ENCODE peak calls at places on chromosomes 1 and 21, in seven cellular contexts. One of them, this sample, is unnamed. For H3K4me1, the result is how much of the 10 kb centered on the place peaks cover.

GRCh38 chr1:226691257-226691656 is 47.8 kb downstream of the ITPKB start:
- DNase-seq in GM12878: no peak
- DNase-seq in Peyer's patch: no peak
- DNase-seq in cardiac muscle cell: no peak
- DNase-seq in breast epithelium: no peak
- DNase-seq in HCT116: no peak
- DNase-seq in left ventricle myocardium inferior: no peak
- DNase-seq in this sample: no peak

GRCh38 chr1:109930252-109930993 is 19.8 kb downstream of the CSF1 start:
- DNase-seq in GM12878: no peak
- DNase-seq in Peyer's patch: no peak
- DNase-seq in cardiac muscle cell: no peak
- DNase-seq in breast epithelium: no peak
- DNase-seq in HCT116: no peak
- DNase-seq in left ventricle myocardium inferior: no peak
- DNase-seq in this sample: no peak

GRCh38 chr1:8109226-8109625 is 83.1 kb upstream of the ERRFI1 start:
- DNase-seq in GM12878: no peak
- DNase-seq in Peyer's patch: no peak
- DNase-seq in cardiac muscle cell: no peak
- DNase-seq in breast epithelium: no peak
- DNase-seq in HCT116: no peak
- DNase-seq in left ventricle myocardium inferior: no peak
- DNase-seq in this sample: no peak

GRCh38 chr1:91884459-91885290 is 1.3 kb downstream of the TGFBR3 start:
- DNase-seq in GM12878: no peak
- DNase-seq in Peyer's patch: no peak
- DNase-seq in cardiac muscle cell: peak
- DNase-seq in breast epithelium: no peak
- DNase-seq in HCT116: no peak
- DNase-seq in left ventricle myocardium inferior: peak
- DNase-seq in this sample: peak

GRCh38 chr1:203278087-203278884 is 27.0 kb upstream of the BTG2 start:
- DNase-seq in GM12878: no peak
- DNase-seq in Peyer's patch: peak
- DNase-seq in cardiac muscle cell: peak
- DNase-seq in breast epithelium: peak
- DNase-seq in HCT116: no peak
- DNase-seq in left ventricle myocardium inferior: peak
- DNase-seq in this sample: peak

GRCh38 chr1:93324486-93325464 is 20.9 kb upstream of the DR1 start:
- DNase-seq in GM12878: no peak
- DNase-seq in Peyer's patch: no peak
- DNase-seq in cardiac muscle cell: peak
- DNase-seq in breast epithelium: no peak
- DNase-seq in HCT116: peak
- DNase-seq in left ventricle myocardium inferior: no peak
- DNase-seq in this sample: no peak

GRCh38 chr1:38190978-38191377 is 144.4 kb upstream of the POU3F1 start:
- DNase-seq in GM12878: peak
- DNase-seq in Peyer's patch: no peak
- DNase-seq in cardiac muscle cell: no peak
- DNase-seq in breast epithelium: no peak
- DNase-seq in HCT116: no peak
- DNase-seq in left ventricle myocardium inferior: no peak
- DNase-seq in this sample: no peak

GRCh38 chr1:155706101-155706619 is 17.3 kb downstream of the DAP3 start:
- DNase-seq in GM12878: no peak
- DNase-seq in Peyer's patch: no peak
- DNase-seq in cardiac muscle cell: peak
- DNase-seq in breast epithelium: no peak
- DNase-seq in HCT116: peak
- DNase-seq in left ventricle myocardium inferior: no peak
- DNase-seq in this sample: no peak

GRCh38 chr21:39071623-39072214 is 111.5 kb downstream of the PSMG1 start:
- DNase-seq in GM12878: no peak
- DNase-seq in Peyer's patch: no peak
- DNase-seq in cardiac muscle cell: peak
- DNase-seq in breast epithelium: no peak
- DNase-seq in HCT116: no peak
- DNase-seq in left ventricle myocardium inferior: no peak
- DNase-seq in this sample: no peak

GRCh38 chr21:39074508-39074907 is 108.7 kb downstream of the PSMG1 start:
- DNase-seq in GM12878: no peak
- DNase-seq in Peyer's patch: no peak
- DNase-seq in cardiac muscle cell: no peak
- DNase-seq in breast epithelium: no peak
- DNase-seq in HCT116: no peak
- DNase-seq in left ventricle myocardium inferior: no peak
- DNase-seq in this sample: no peak

GRCh38 chr1:160032165-160032827 is 506 bp upstream of the PIGM start:
- DNase-seq in GM12878: no peak
- DNase-seq in Peyer's patch: no peak
- DNase-seq in cardiac muscle cell: no peak
- DNase-seq in breast epithelium: no peak
- DNase-seq in HCT116: no peak
- DNase-seq in left ventricle myocardium inferior: no peak
- DNase-seq in this sample: peak

GRCh38 chr1:78410643-78411042 is 80.1 kb upstream of the PTGFR start:
- DNase-seq in GM12878: no peak
- DNase-seq in Peyer's patch: no peak
- DNase-seq in cardiac muscle cell: no peak
- DNase-seq in breast epithelium: no peak
- DNase-seq in HCT116: no peak
- DNase-seq in left ventricle myocardium inferior: no peak
- DNase-seq in this sample: no peak

GRCh38 chr1:93732514-93732913 is 50.9 kb upstream of the BCAR3 start:
- DNase-seq in GM12878: no peak
- DNase-seq in Peyer's patch: no peak
- DNase-seq in cardiac muscle cell: no peak
- DNase-seq in breast epithelium: no peak
- DNase-seq in HCT116: no peak
- DNase-seq in left ventricle myocardium inferior: no peak
- DNase-seq in this sample: no peak

GRCh38 chr1:109497449-109498160 is 3.7 kb downstream of the CYB561D1 start:
- DNase-seq in GM12878: no peak
- DNase-seq in Peyer's patch: no peak
- DNase-seq in cardiac muscle cell: no peak
- DNase-seq in breast epithelium: no peak
- DNase-seq in HCT116: no peak
- DNase-seq in left ventricle myocardium inferior: no peak
- DNase-seq in this sample: no peak

DNA sequence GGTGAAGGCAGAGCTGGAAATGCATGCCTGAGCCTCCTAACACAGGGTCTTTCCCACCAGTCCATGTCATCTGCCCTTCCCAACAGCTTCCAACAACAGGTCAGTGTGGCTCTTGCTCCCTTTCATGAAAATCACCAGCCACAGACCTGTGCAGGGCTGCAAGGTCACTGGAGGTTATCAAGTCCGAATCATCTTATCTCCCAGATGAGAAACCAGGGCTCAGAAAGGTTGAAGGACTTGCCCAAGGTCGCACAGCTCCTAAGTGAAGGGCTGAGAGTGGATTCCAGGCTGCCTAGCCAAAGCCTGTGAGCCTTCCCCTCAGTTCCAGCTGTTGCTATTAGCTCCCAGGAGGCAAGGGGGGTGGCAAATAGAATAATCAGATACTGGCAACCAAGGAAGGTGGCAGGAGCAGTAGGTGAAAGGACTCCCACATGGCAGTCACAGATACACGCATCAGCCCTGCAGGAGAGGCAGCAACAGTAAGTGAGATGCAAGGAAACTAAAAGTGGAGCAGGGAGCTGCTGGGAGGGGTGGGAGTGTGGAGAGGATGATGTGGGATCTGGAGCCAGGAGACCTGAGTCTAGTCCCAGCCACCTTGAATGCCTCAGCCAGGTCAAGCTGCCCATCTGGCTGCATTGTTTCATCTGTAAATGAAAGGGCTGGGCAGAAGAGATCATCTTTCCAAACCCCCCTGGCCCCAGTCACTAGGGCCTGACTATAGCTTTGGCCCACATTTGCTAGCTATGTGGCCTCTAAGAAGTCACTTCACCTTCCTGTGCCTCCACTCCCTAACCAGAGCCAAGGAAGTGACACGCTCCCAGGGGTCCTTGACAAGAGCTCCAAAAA is 74.1 kb downstream of the SSBP3 start:
- DNase-seq in GM12878: no peak
- DNase-seq in Peyer's patch: no peak
- DNase-seq in cardiac muscle cell: no peak
- DNase-seq in breast epithelium: no peak
- DNase-seq in HCT116: no peak
- DNase-seq in left ventricle myocardium inferior: no peak
- DNase-seq in this sample: no peak
- H3K4me1 ChIP-seq in GM12878: under half
- H3K4me1 ChIP-seq in Peyer's patch: under half
- H3K4me1 ChIP-seq in cardiac muscle cell: half or more
- H3K4me1 ChIP-seq in breast epithelium: under half
- H3K4me1 ChIP-seq in HCT116: under half
- H3K4me1 ChIP-seq in left ventricle myocardium inferior: half or more
- H3K4me1 ChIP-seq in this sample: under half

GRCh38 chr1:114033961-114034360 is 54.7 kb downstream of the OLFML3 start:
- DNase-seq in GM12878: no peak
- DNase-seq in Peyer's patch: no peak
- DNase-seq in cardiac muscle cell: no peak
- DNase-seq in breast epithelium: no peak
- DNase-seq in HCT116: no peak
- DNase-seq in left ventricle myocardium inferior: no peak
- DNase-seq in this sample: no peak

GRCh38 chr1:114034561-114035303 is 55.5 kb downstream of the OLFML3 start:
- DNase-seq in GM12878: no peak
- DNase-seq in Peyer's patch: no peak
- DNase-seq in cardiac muscle cell: no peak
- DNase-seq in breast epithelium: no peak
- DNase-seq in HCT116: no peak
- DNase-seq in left ventricle myocardium inferior: no peak
- DNase-seq in this sample: no peak

GRCh38 chr1:114032271-114033218 is 53.3 kb downstream of the OLFML3 start:
- DNase-seq in GM12878: no peak
- DNase-seq in Peyer's patch: no peak
- DNase-seq in cardiac muscle cell: peak
- DNase-seq in breast epithelium: no peak
- DNase-seq in HCT116: no peak
- DNase-seq in left ventricle myocardium inferior: no peak
- DNase-seq in this sample: no peak

GRCh38 chr1:114035304-114035700 is 56.0 kb downstream of the OLFML3 start:
- DNase-seq in GM12878: no peak
- DNase-seq in Peyer's patch: no peak
- DNase-seq in cardiac muscle cell: no peak
- DNase-seq in breast epithelium: no peak
- DNase-seq in HCT116: no peak
- DNase-seq in left ventricle myocardium inferior: no peak
- DNase-seq in this sample: no peak

DNA sequence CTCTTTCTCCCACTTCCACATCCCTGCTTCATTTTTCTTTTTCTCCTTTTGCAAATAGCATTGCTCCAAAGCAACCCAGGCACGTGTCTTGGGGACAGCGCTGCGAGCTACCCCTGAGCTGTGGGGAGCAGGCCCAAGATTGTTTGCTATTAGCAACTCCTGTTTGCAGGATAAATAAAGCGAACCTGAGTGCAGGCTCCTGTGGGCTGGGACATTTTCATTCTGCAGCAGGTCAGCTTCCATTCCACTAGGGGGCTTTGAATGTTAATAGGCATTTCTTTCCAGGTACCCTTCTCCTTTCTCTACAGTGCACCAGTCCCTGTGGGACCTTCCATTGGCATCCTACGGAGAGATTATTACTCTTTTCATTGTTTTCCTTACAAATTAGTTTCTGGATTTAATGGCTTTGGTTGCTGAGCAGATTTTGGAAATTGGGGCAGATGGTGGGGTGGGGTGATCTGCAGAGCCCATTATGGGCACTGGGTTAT is 54.0 kb downstream of the OLFML3 start:
- DNase-seq in GM12878: no peak
- DNase-seq in Peyer's patch: no peak
- DNase-seq in cardiac muscle cell: peak
- DNase-seq in breast epithelium: no peak
- DNase-seq in HCT116: peak
- DNase-seq in left ventricle myocardium inferior: no peak
- DNase-seq in this sample: no peak
- TF ChIP-seq CTCF in GM12878: peak
- TF ChIP-seq CTCF in Peyer's patch: no peak
- TF ChIP-seq CTCF in cardiac muscle cell: peak
- TF ChIP-seq CTCF in breast epithelium: peak
- TF ChIP-seq CTCF in HCT116: peak
- TF ChIP-seq CTCF in left ventricle myocardium inferior: peak
- TF ChIP-seq CTCF in this sample: no peak

DNA sequence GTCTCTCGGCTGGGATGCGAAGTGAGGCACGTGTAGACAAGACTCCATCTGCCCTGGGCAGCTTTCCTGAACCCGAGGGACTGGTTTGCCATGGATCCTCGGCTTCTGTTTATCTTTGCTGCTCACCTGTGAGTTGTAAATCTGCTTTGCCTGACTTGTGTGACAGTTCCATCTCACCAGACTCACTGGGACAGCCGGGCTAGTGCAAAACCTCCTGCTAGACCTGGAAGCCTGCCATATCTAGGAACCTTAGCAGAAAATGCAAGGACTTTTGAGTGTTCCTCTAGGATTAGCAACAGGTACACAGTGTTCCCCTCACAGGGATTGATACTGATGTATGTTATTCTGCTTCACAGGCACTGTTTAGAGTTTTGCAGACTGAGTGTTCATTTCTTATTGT is 218.6 kb downstream of the URB2 start:
- DNase-seq in GM12878: no peak
- DNase-seq in Peyer's patch: no peak
- DNase-seq in cardiac muscle cell: no peak
- DNase-seq in breast epithelium: no peak
- DNase-seq in HCT116: no peak
- DNase-seq in left ventricle myocardium inferior: no peak
- DNase-seq in this sample: peak
- H3K27ac ChIP-seq in GM12878: no peak
- H3K27ac ChIP-seq in Peyer's patch: peak
- H3K27ac ChIP-seq in cardiac muscle cell: no peak
- H3K27ac ChIP-seq in breast epithelium: no peak
- H3K27ac ChIP-seq in HCT116: no peak
- H3K27ac ChIP-seq in left ventricle myocardium inferior: peak
- H3K27ac ChIP-seq in this sample: peak

GRCh38 chr1:210908257-210908656 is 225.7 kb downstream of the KCNH1 start:
- DNase-seq in GM12878: no peak
- DNase-seq in Peyer's patch: no peak
- DNase-seq in cardiac muscle cell: no peak
- DNase-seq in breast epithelium: no peak
- DNase-seq in HCT116: no peak
- DNase-seq in left ventricle myocardium inferior: no peak
- DNase-seq in this sample: no peak

GRCh38 chr1:210901981-210902770 is 231.8 kb downstream of the KCNH1 start:
- DNase-seq in GM12878: no peak
- DNase-seq in Peyer's patch: no peak
- DNase-seq in cardiac muscle cell: no peak
- DNase-seq in breast epithelium: no peak
- DNase-seq in HCT116: no peak
- DNase-seq in left ventricle myocardium inferior: no peak
- DNase-seq in this sample: no peak

GRCh38 chr1:210910020-210910575 is 223.8 kb downstream of the KCNH1 start:
- DNase-seq in GM12878: no peak
- DNase-seq in Peyer's patch: no peak
- DNase-seq in cardiac muscle cell: no peak
- DNase-seq in breast epithelium: no peak
- DNase-seq in HCT116: no peak
- DNase-seq in left ventricle myocardium inferior: no peak
- DNase-seq in this sample: no peak

GRCh38 chr1:210905944-210906453 is 227.9 kb downstream of the KCNH1 start:
- DNase-seq in GM12878: no peak
- DNase-seq in Peyer's patch: no peak
- DNase-seq in cardiac muscle cell: no peak
- DNase-seq in breast epithelium: no peak
- DNase-seq in HCT116: no peak
- DNase-seq in left ventricle myocardium inferior: no peak
- DNase-seq in this sample: no peak

GRCh38 chr1:210907406-210907805 is 226.5 kb downstream of the KCNH1 start:
- DNase-seq in GM12878: no peak
- DNase-seq in Peyer's patch: no peak
- DNase-seq in cardiac muscle cell: no peak
- DNase-seq in breast epithelium: no peak
- DNase-seq in HCT116: no peak
- DNase-seq in left ventricle myocardium inferior: no peak
- DNase-seq in this sample: no peak
- H3K4me1 ChIP-seq in GM12878: under half
- H3K4me1 ChIP-seq in Peyer's patch: under half
- H3K4me1 ChIP-seq in cardiac muscle cell: under half
- H3K4me1 ChIP-seq in breast epithelium: under half
- H3K4me1 ChIP-seq in HCT116: under half
- H3K4me1 ChIP-seq in left ventricle myocardium inferior: under half
- H3K4me1 ChIP-seq in this sample: under half

This sample was measured in colonic mucosa.